ENCODE peak calls at places on chromosomes 11 and 22, in eight cellular contexts. Y is IMR-90, G is GM12878, O is SK-N-SH, V is HepG2, M is A549, E is H1, I is K562. J is an unnamed sample.

GRCh38 chr22:29313126-29314071 is 2.1 kb downstream of the RASL10A start:
- DNase-seq in G (no peak), O (peak), V (no peak), M (peak), E (peak), Y (no peak), I (peak), J (peak)

GRCh38 chr11:27615833-27616232 is 84.4 kb downstream of the BDNF start:
- DNase-seq in I (no peak), G (no peak), Y (no peak), O (no peak), E (no peak), M (no peak), V (no peak), J (no peak)

GRCh38 chr11:35553831-35554230 is 28.4 kb upstream of the PAMR1 start:
- DNase-seq in V (no peak), I (no peak), M (peak), O (no peak), G (no peak), Y (peak), E (no peak), J (no peak)

GRCh38 chr11:120108785-120109168 is 29.1 kb downstream of the TRIM29 start:
- DNase-seq in G (no peak), V (no peak), E (no peak), I (no peak), Y (no peak), M (no peak), O (no peak), J (no peak)

GRCh38 chr11:28448186-28448585 is 340.0 kb downstream of the METTL15 start:
- DNase-seq in V (no peak), Y (peak), I (no peak), M (peak), G (no peak), O (no peak), E (no peak), J (no peak)

GRCh38 chr11:101390539-101390938 is 193.3 kb downstream of the TRPC6 start:
- DNase-seq in O (no peak), Y (peak), G (no peak), M (peak), I (no peak), V (no peak), E (no peak), J (no peak)

GRCh38 chr11:78940500-78941225 is 366.0 kb upstream of the NARS2 start:
- DNase-seq in M (no peak), V (peak), E (peak), O (no peak), G (no peak), Y (no peak), I (no peak), J (peak)

GRCh38 chr22:39428597-39429071 is 28.2 kb upstream of the MGAT3 start:
- DNase-seq in I (peak), E (peak), Y (no peak), M (no peak), O (no peak), G (no peak), V (no peak), J (peak)

GRCh38 chr11:119608201-119608600 is 120.8 kb downstream of the NECTIN1 start:
- DNase-seq in I (no peak), M (no peak), Y (no peak), V (no peak), O (no peak), E (no peak), G (no peak), J (no peak)

GRCh38 chr22:17980638-17981051 is 43.7 kb downstream of the MICAL3 start:
- DNase-seq in Y (peak), M (no peak), V (no peak), G (no peak), O (peak), I (peak), E (no peak), J (no peak)

GRCh38 chr11:94876222-94876621 is 97.1 kb downstream of the CWC15 start:
- DNase-seq in E (no peak), O (no peak), V (no peak), I (no peak), G (no peak), M (no peak), Y (no peak), J (no peak)

GRCh38 chr22:26697151-26697550 is 39.8 kb downstream of the MIAT start:
- DNase-seq in G (no peak), M (no peak), V (no peak), Y (no peak), E (no peak), O (no peak), I (no peak), J (no peak)

GRCh38 chr11:123509737-123510578 is 79.9 kb downstream of the GRAMD1B start:
- DNase-seq in V (no peak), I (no peak), M (no peak), E (peak), Y (peak), O (peak), G (no peak), J (peak)

GRCh38 chr22:50180727-50181521 is 4.8 kb upstream of the TRABD start:
- DNase-seq in G (no peak), I (no peak), O (no peak), Y (no peak), V (no peak), M (no peak), E (no peak), J (no peak)

GRCh38 chr11:5722622-5723021 is 13.6 kb upstream of the OR56B1 start:
- DNase-seq in E (no peak), M (no peak), V (peak), G (no peak), I (no peak), O (no peak), Y (no peak), J (no peak)

GRCh38 chr11:96132437-96132836 is 208.5 kb upstream of the MTMR2 start:
- DNase-seq in V (peak), O (no peak), M (no peak), E (no peak), G (no peak), Y (peak), I (no peak), J (no peak)

GRCh38 chr11:99352642-99353041 is 331.9 kb downstream of the CNTN5 start:
- DNase-seq in I (no peak), M (no peak), G (no peak), Y (no peak), V (no peak), O (no peak), E (no peak), J (no peak)

GRCh38 chr11:127470485-127470884 is 469.9 kb upstream of the KIRREL3 start:
- DNase-seq in O (peak), E (no peak), I (no peak), M (peak), Y (no peak), V (no peak), G (no peak), J (peak)

GRCh38 chr22:17606472-17606871 is 22.1 kb downstream of the ATP6V1E1 start:
- DNase-seq in O (peak), M (no peak), V (no peak), I (no peak), E (no peak), Y (peak), G (no peak), J (no peak)

GRCh38 chr22:38610234-38610633 is 40.3 kb upstream of the DMC1 start:
- DNase-seq in O (no peak), M (no peak), E (no peak), Y (no peak), V (no peak), I (no peak), G (no peak), J (no peak)

GRCh38 chr11:130606781-130607511 is 158.5 kb downstream of the ADAMTS15 start:
- DNase-seq in I (no peak), O (peak), Y (peak), E (no peak), G (no peak), M (no peak), V (no peak), J (no peak)

GRCh38 chr11:29293825-29294224 is 723.0 kb downstream of the KCNA4 start:
- DNase-seq in V (peak), Y (peak), G (peak), E (no peak), I (no peak), M (peak), O (no peak), J (no peak)

GRCh38 chr22:43263645-43264514 is 76.9 kb upstream of the TTLL12 start:
- DNase-seq in M (no peak), I (peak), Y (peak), E (no peak), V (peak), G (peak), O (peak), J (no peak)

GRCh38 chr22:29531419-29531818 is 22.1 kb downstream of the THOC5 start:
- DNase-seq in O (no peak), G (no peak), M (no peak), Y (no peak), V (no peak), E (no peak), I (no peak), J (no peak)

GRCh38 chr22:48403521-48403921 is 1424.2 kb downstream of the BRD1 start:
- DNase-seq in V (no peak), O (no peak), I (no peak), G (no peak), Y (no peak), E (no peak), M (no peak), J (no peak)

GRCh38 chr11:27718853-27719574 is 18.8 kb upstream of the BDNF start:
- DNase-seq in Y (peak), O (peak), I (no peak), E (no peak), M (peak), V (no peak), G (no peak), J (peak)

GRCh38 chr11:62544521-62545436 is 1.8 kb downstream of the AHNAK start:
- DNase-seq in O (no peak), E (no peak), V (no peak), M (peak), I (peak), Y (no peak), G (no peak), J (no peak)

GRCh38 chr11:5666396-5666780 is 18.5 kb downstream of the TRIM5 start:
- DNase-seq in O (no peak), E (no peak), M (no peak), V (no peak), Y (peak), I (no peak), G (no peak), J (no peak)

GRCh38 chr11:110069158-110069737 is 23.9 kb upstream of the ZC3H12C start:
- DNase-seq in Y (peak), I (no peak), O (no peak), E (no peak), G (no peak), V (no peak), M (no peak), J (no peak)

GRCh38 chr22:45468872-45469572 is 33.7 kb upstream of the FBLN1 start:
- DNase-seq in Y (peak), I (no peak), E (no peak), O (no peak), V (no peak), G (no peak), M (no peak), J (no peak)

GRCh38 chr22:45472426-45472825 is 30.3 kb upstream of the FBLN1 start:
- DNase-seq in E (no peak), G (no peak), M (no peak), O (no peak), I (no peak), V (no peak), Y (no peak), J (no peak)

GRCh38 chr22:45470871-45471270 is 31.8 kb upstream of the FBLN1 start:
- DNase-seq in V (no peak), M (no peak), E (no peak), Y (no peak), G (no peak), O (no peak), I (no peak), J (no peak)

GRCh38 chr22:45473626-45474237 is 29.0 kb upstream of the FBLN1 start:
- DNase-seq in E (no peak), M (no peak), O (no peak), G (no peak), Y (no peak), I (no peak), V (peak), J (no peak)

GRCh38 chr22:45469573-45470383 is 32.9 kb upstream of the FBLN1 start:
- DNase-seq in G (no peak), E (no peak), M (no peak), I (no peak), Y (no peak), V (no peak), O (no peak), J (no peak)
- TF ChIP-seq USF2 in G (no peak), E (no peak), M (no peak), I (no peak), Y (no peak), V (no peak), O (no peak), J (no peak)

DNA sequence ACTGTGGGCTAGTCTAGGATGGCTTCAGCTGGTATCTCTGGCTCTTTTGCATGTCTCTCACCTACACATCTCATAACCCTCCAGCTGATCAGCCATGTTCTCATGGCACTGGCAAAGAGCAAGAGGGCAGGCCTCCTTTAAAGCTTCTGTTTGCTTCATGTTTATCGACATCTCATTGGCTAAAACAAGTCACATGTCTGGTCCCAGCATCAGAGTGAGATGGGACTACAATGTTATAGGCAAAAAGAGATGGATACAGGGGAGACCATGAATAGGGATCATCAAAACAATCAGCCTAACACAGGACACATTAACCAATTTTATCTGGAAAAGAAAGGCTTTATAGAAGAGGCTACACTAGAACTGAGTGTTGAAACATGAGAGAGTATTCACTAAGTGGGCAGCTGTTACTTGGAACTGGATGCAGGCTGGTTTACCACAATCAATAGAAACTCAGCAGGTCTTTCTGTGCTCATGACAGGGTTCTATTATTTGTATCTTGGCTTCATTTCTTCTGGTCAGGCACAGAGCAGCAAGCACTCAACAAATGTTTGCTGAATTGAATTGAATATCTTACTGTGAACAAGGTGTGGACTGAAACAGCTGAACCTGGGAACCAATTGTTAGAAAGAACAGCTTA is 5.3 kb downstream of the LRRC51 start:
- DNase-seq in V (no peak), E (no peak), I (peak), Y (no peak), O (no peak), G (no peak), M (no peak), J (no peak)
- TF ChIP-seq USF2 in V (no peak), E (peak), I (peak), Y (peak), O (no peak), G (no peak), M (peak), J (peak)

GRCh38 chr11:65880844-65881421 is 1.3 kb downstream of the CTSW start:
- DNase-seq in V (no peak), E (no peak), I (no peak), O (no peak), M (no peak), Y (no peak), G (no peak), J (no peak)
- TF ChIP-seq USF2 in V (no peak), E (no peak), I (no peak), O (no peak), M (no peak), Y (no peak), G (no peak), J (no peak)

GRCh38 chr11:69169479-69169878 is 13.7 kb downstream of the SMIM38 start:
- DNase-seq in M (no peak), G (no peak), I (no peak), V (no peak), Y (no peak), E (no peak), O (no peak), J (no peak)

GRCh38 chr11:69171476-69171875 is 15.7 kb downstream of the SMIM38 start:
- DNase-seq in V (no peak), E (no peak), I (no peak), O (no peak), Y (no peak), G (no peak), M (no peak), J (no peak)

GRCh38 chr11:69172674-69173073 is 16.9 kb downstream of the SMIM38 start:
- DNase-seq in G (no peak), I (no peak), Y (peak), V (no peak), O (no peak), E (no peak), M (peak), J (no peak)

GRCh38 chr11:69167916-69168691 is 12.4 kb downstream of the SMIM38 start:
- DNase-seq in I (no peak), Y (peak), M (peak), V (no peak), O (no peak), G (no peak), E (no peak), J (no peak)

DNA sequence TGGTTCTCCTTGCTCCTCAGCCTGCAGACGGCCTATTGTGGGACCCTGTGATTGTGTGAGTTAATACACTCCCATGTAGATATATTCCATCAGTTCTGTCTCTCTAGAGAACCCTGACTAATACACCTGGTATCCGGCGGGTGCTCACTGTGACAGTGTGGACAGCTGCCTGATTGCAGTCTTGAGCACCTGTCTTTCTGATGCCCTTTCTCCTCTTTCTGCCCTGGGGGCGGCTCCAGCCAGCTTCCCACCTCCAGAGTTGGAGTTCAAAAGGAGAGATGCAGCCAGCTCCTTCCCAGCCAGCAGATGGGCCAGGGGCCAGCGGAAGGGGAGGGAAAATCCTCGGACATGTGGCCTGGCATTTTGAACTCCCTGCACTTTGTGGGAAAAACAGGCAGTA is 15.0 kb downstream of the SMIM38 start:
- DNase-seq in M (no peak), I (no peak), Y (no peak), E (no peak), V (no peak), G (no peak), O (no peak), J (no peak)
- TF ChIP-seq USF2 in M (no peak), I (no peak), Y (no peak), E (no peak), V (no peak), G (no peak), O (no peak), J (no peak)